ENCODE peak calls at places on chromosomes 4 and X, in ten cellular contexts. One of them, this sample, is unnamed.

GRCh38 chr4:67459164-67459563 is 86.1 kb downstream of the CENPC start:
- DNase-seq in NCI-H748 treated with DMSO at 0.1 percent for 48 hours: no peak
- DNase-seq in ureter: no peak
- DNase-seq in endodermal cell: no peak
- DNase-seq in activated T-helper 2 cell treated with anti-CD3 and anti-CD28 coated beads, Interferon-gamma antibody, Interleukin-2, Interleukin-4, amounts not matched to agents 10 μg/mL and 5 μg/mL and 100 μg/mL, durations not matched to agents 14 hours and 24 hours and 36 hours: no peak
- DNase-seq in activated T-helper 1 cell treated with anti-CD3 and anti-CD28 coated beads, Interleukin-12 subunit alpha, Interleukin-12 subunit beta, Interleukin-2, Interleukin-4 antibody, amounts not matched to agents 30 ng/mL and 10 ng/mL and 1 ng/mL, durations not matched to agents 14 hours and 24 hours and 36 hours: no peak
- DNase-seq in right lobe of liver: no peak
- DNase-seq in thyroid gland: no peak
- DNase-seq in HT-29: no peak
- DNase-seq in stromal cell of bone marrow: no peak
- DNase-seq in this sample: no peak

GRCh38 chr4:4778491-4779003 is 80.9 kb upstream of the MSX1 start:
- DNase-seq in activated T-helper 2 cell treated with anti-CD3 and anti-CD28 coated beads, Interferon-gamma antibody, Interleukin-2, Interleukin-4, amounts not matched to agents 10 μg/mL and 5 μg/mL and 100 μg/mL, durations not matched to agents 14 hours and 24 hours and 36 hours: no peak
- DNase-seq in right lobe of liver: no peak
- DNase-seq in thyroid gland: no peak
- DNase-seq in activated T-helper 1 cell treated with anti-CD3 and anti-CD28 coated beads, Interleukin-12 subunit alpha, Interleukin-12 subunit beta, Interleukin-2, Interleukin-4 antibody, amounts not matched to agents 30 ng/mL and 10 ng/mL and 1 ng/mL, durations not matched to agents 14 hours and 24 hours and 36 hours: no peak
- DNase-seq in ureter: no peak
- DNase-seq in HT-29: no peak
- DNase-seq in NCI-H748 treated with DMSO at 0.1 percent for 48 hours: no peak
- DNase-seq in endodermal cell: no peak
- DNase-seq in stromal cell of bone marrow: no peak
- DNase-seq in this sample: no peak

GRCh38 chr4:99763635-99764101 is 53.0 kb upstream of the DAPP1 start:
- DNase-seq in ureter: no peak
- DNase-seq in thyroid gland: peak; percentile 20
- DNase-seq in stromal cell of bone marrow: peak; percentile 94
- DNase-seq in NCI-H748 treated with DMSO at 0.1 percent for 48 hours: no peak
- DNase-seq in activated T-helper 1 cell treated with anti-CD3 and anti-CD28 coated beads, Interleukin-12 subunit alpha, Interleukin-12 subunit beta, Interleukin-2, Interleukin-4 antibody, amounts not matched to agents 30 ng/mL and 10 ng/mL and 1 ng/mL, durations not matched to agents 14 hours and 24 hours and 36 hours: no peak
- DNase-seq in HT-29: no peak
- DNase-seq in activated T-helper 2 cell treated with anti-CD3 and anti-CD28 coated beads, Interferon-gamma antibody, Interleukin-2, Interleukin-4, amounts not matched to agents 10 μg/mL and 5 μg/mL and 100 μg/mL, durations not matched to agents 14 hours and 24 hours and 36 hours: no peak
- DNase-seq in right lobe of liver: peak; percentile 24
- DNase-seq in endodermal cell: no peak
- DNase-seq in this sample: no peak

GRCh38 chr4:2059034-2059725 is at the start of gene NAT8L:
- DNase-seq in NCI-H748 treated with DMSO at 0.1 percent for 48 hours: no peak
- DNase-seq in ureter: no peak
- DNase-seq in thyroid gland: peak; percentile 44
- DNase-seq in right lobe of liver: peak; percentile 20
- DNase-seq in HT-29: no peak
- DNase-seq in activated T-helper 2 cell treated with anti-CD3 and anti-CD28 coated beads, Interferon-gamma antibody, Interleukin-2, Interleukin-4, amounts not matched to agents 10 μg/mL and 5 μg/mL and 100 μg/mL, durations not matched to agents 14 hours and 24 hours and 36 hours: no peak
- DNase-seq in endodermal cell: peak; percentile 78
- DNase-seq in activated T-helper 1 cell treated with anti-CD3 and anti-CD28 coated beads, Interleukin-12 subunit alpha, Interleukin-12 subunit beta, Interleukin-2, Interleukin-4 antibody, amounts not matched to agents 30 ng/mL and 10 ng/mL and 1 ng/mL, durations not matched to agents 14 hours and 24 hours and 36 hours: no peak
- DNase-seq in stromal cell of bone marrow: no peak
- DNase-seq in this sample: no peak

GRCh38 chrX:27186671-27187070 is 276.5 kb downstream of the PPP4R3C start:
- DNase-seq in endodermal cell: peak; percentile 58
- DNase-seq in NCI-H748 treated with DMSO at 0.1 percent for 48 hours: peak; percentile 18
- DNase-seq in thyroid gland: no peak
- DNase-seq in right lobe of liver: no peak
- DNase-seq in HT-29: peak; percentile 44
- DNase-seq in stromal cell of bone marrow: peak; percentile 5
- DNase-seq in ureter: no peak
- DNase-seq in activated T-helper 1 cell treated with anti-CD3 and anti-CD28 coated beads, Interleukin-12 subunit alpha, Interleukin-12 subunit beta, Interleukin-2, Interleukin-4 antibody, amounts not matched to agents 30 ng/mL and 10 ng/mL and 1 ng/mL, durations not matched to agents 14 hours and 24 hours and 36 hours: no peak
- DNase-seq in activated T-helper 2 cell treated with anti-CD3 and anti-CD28 coated beads, Interferon-gamma antibody, Interleukin-2, Interleukin-4, amounts not matched to agents 10 μg/mL and 5 μg/mL and 100 μg/mL, durations not matched to agents 14 hours and 24 hours and 36 hours: no peak
- DNase-seq in this sample: no peak

GRCh38 chr4:56627985-56628384 is 53.1 kb downstream of the HOPX start:
- DNase-seq in ureter: no peak
- DNase-seq in endodermal cell: no peak
- DNase-seq in HT-29: no peak
- DNase-seq in NCI-H748 treated with DMSO at 0.1 percent for 48 hours: no peak
- DNase-seq in right lobe of liver: no peak
- DNase-seq in stromal cell of bone marrow: no peak
- DNase-seq in activated T-helper 1 cell treated with anti-CD3 and anti-CD28 coated beads, Interleukin-12 subunit alpha, Interleukin-12 subunit beta, Interleukin-2, Interleukin-4 antibody, amounts not matched to agents 30 ng/mL and 10 ng/mL and 1 ng/mL, durations not matched to agents 14 hours and 24 hours and 36 hours: no peak
- DNase-seq in thyroid gland: no peak
- DNase-seq in activated T-helper 2 cell treated with anti-CD3 and anti-CD28 coated beads, Interferon-gamma antibody, Interleukin-2, Interleukin-4, amounts not matched to agents 10 μg/mL and 5 μg/mL and 100 μg/mL, durations not matched to agents 14 hours and 24 hours and 36 hours: no peak
- DNase-seq in this sample: no peak

GRCh38 chr4:47839259-47839658 is 1.4 kb upstream of the CORIN start:
- DNase-seq in activated T-helper 1 cell treated with anti-CD3 and anti-CD28 coated beads, Interleukin-12 subunit alpha, Interleukin-12 subunit beta, Interleukin-2, Interleukin-4 antibody, amounts not matched to agents 30 ng/mL and 10 ng/mL and 1 ng/mL, durations not matched to agents 14 hours and 24 hours and 36 hours: no peak
- DNase-seq in right lobe of liver: no peak
- DNase-seq in ureter: no peak
- DNase-seq in stromal cell of bone marrow: no peak
- DNase-seq in endodermal cell: no peak
- DNase-seq in thyroid gland: no peak
- DNase-seq in NCI-H748 treated with DMSO at 0.1 percent for 48 hours: no peak
- DNase-seq in activated T-helper 2 cell treated with anti-CD3 and anti-CD28 coated beads, Interferon-gamma antibody, Interleukin-2, Interleukin-4, amounts not matched to agents 10 μg/mL and 5 μg/mL and 100 μg/mL, durations not matched to agents 14 hours and 24 hours and 36 hours: no peak
- DNase-seq in HT-29: peak; percentile 37
- DNase-seq in this sample: no peak

GRCh38 chr4:73593631-73594241 is 26.5 kb downstream of the RASSF6 start:
- DNase-seq in activated T-helper 1 cell treated with anti-CD3 and anti-CD28 coated beads, Interleukin-12 subunit alpha, Interleukin-12 subunit beta, Interleukin-2, Interleukin-4 antibody, amounts not matched to agents 30 ng/mL and 10 ng/mL and 1 ng/mL, durations not matched to agents 14 hours and 24 hours and 36 hours: no peak
- DNase-seq in endodermal cell: no peak
- DNase-seq in thyroid gland: no peak
- DNase-seq in stromal cell of bone marrow: peak; percentile 18
- DNase-seq in activated T-helper 2 cell treated with anti-CD3 and anti-CD28 coated beads, Interferon-gamma antibody, Interleukin-2, Interleukin-4, amounts not matched to agents 10 μg/mL and 5 μg/mL and 100 μg/mL, durations not matched to agents 14 hours and 24 hours and 36 hours: no peak
- DNase-seq in ureter: no peak
- DNase-seq in HT-29: peak; percentile 79
- DNase-seq in right lobe of liver: no peak
- DNase-seq in NCI-H748 treated with DMSO at 0.1 percent for 48 hours: peak; percentile 12
- DNase-seq in this sample: no peak

GRCh38 chrX:109270580-109271484 is 211.1 kb downstream of the GUCY2F start:
- DNase-seq in right lobe of liver: no peak
- DNase-seq in activated T-helper 2 cell treated with anti-CD3 and anti-CD28 coated beads, Interferon-gamma antibody, Interleukin-2, Interleukin-4, amounts not matched to agents 10 μg/mL and 5 μg/mL and 100 μg/mL, durations not matched to agents 14 hours and 24 hours and 36 hours: no peak
- DNase-seq in HT-29: peak; percentile 76
- DNase-seq in stromal cell of bone marrow: no peak
- DNase-seq in thyroid gland: no peak
- DNase-seq in activated T-helper 1 cell treated with anti-CD3 and anti-CD28 coated beads, Interleukin-12 subunit alpha, Interleukin-12 subunit beta, Interleukin-2, Interleukin-4 antibody, amounts not matched to agents 30 ng/mL and 10 ng/mL and 1 ng/mL, durations not matched to agents 14 hours and 24 hours and 36 hours: no peak
- DNase-seq in NCI-H748 treated with DMSO at 0.1 percent for 48 hours: no peak
- DNase-seq in endodermal cell: no peak
- DNase-seq in ureter: peak; percentile 69
- DNase-seq in this sample: no peak

GRCh38 chr4:1113311-1114009 is at the start of gene RNF212:
- DNase-seq in ureter: no peak
- DNase-seq in NCI-H748 treated with DMSO at 0.1 percent for 48 hours: no peak
- DNase-seq in activated T-helper 1 cell treated with anti-CD3 and anti-CD28 coated beads, Interleukin-12 subunit alpha, Interleukin-12 subunit beta, Interleukin-2, Interleukin-4 antibody, amounts not matched to agents 30 ng/mL and 10 ng/mL and 1 ng/mL, durations not matched to agents 14 hours and 24 hours and 36 hours: peak; percentile 21
- DNase-seq in activated T-helper 2 cell treated with anti-CD3 and anti-CD28 coated beads, Interferon-gamma antibody, Interleukin-2, Interleukin-4, amounts not matched to agents 10 μg/mL and 5 μg/mL and 100 μg/mL, durations not matched to agents 14 hours and 24 hours and 36 hours: no peak
- DNase-seq in stromal cell of bone marrow: no peak
- DNase-seq in right lobe of liver: no peak
- DNase-seq in thyroid gland: peak; percentile 44
- DNase-seq in HT-29: no peak
- DNase-seq in endodermal cell: peak; percentile 78
- DNase-seq in this sample: no peak

GRCh38 chrX:150919401-150919800 is 20.9 kb upstream of the CD99L2 start:
- DNase-seq in stromal cell of bone marrow: no peak
- DNase-seq in thyroid gland: no peak
- DNase-seq in endodermal cell: no peak
- DNase-seq in activated T-helper 1 cell treated with anti-CD3 and anti-CD28 coated beads, Interleukin-12 subunit alpha, Interleukin-12 subunit beta, Interleukin-2, Interleukin-4 antibody, amounts not matched to agents 30 ng/mL and 10 ng/mL and 1 ng/mL, durations not matched to agents 14 hours and 24 hours and 36 hours: no peak
- DNase-seq in right lobe of liver: no peak
- DNase-seq in activated T-helper 2 cell treated with anti-CD3 and anti-CD28 coated beads, Interferon-gamma antibody, Interleukin-2, Interleukin-4, amounts not matched to agents 10 μg/mL and 5 μg/mL and 100 μg/mL, durations not matched to agents 14 hours and 24 hours and 36 hours: no peak
- DNase-seq in NCI-H748 treated with DMSO at 0.1 percent for 48 hours: no peak
- DNase-seq in ureter: no peak
- DNase-seq in HT-29: no peak
- DNase-seq in this sample: no peak

GRCh38 chr4:54497947-54498346 is 159.8 kb upstream of the KIT start:
- DNase-seq in ureter: no peak
- DNase-seq in right lobe of liver: no peak
- DNase-seq in activated T-helper 2 cell treated with anti-CD3 and anti-CD28 coated beads, Interferon-gamma antibody, Interleukin-2, Interleukin-4, amounts not matched to agents 10 μg/mL and 5 μg/mL and 100 μg/mL, durations not matched to agents 14 hours and 24 hours and 36 hours: no peak
- DNase-seq in thyroid gland: no peak
- DNase-seq in NCI-H748 treated with DMSO at 0.1 percent for 48 hours: no peak
- DNase-seq in stromal cell of bone marrow: no peak
- DNase-seq in HT-29: no peak
- DNase-seq in activated T-helper 1 cell treated with anti-CD3 and anti-CD28 coated beads, Interleukin-12 subunit alpha, Interleukin-12 subunit beta, Interleukin-2, Interleukin-4 antibody, amounts not matched to agents 30 ng/mL and 10 ng/mL and 1 ng/mL, durations not matched to agents 14 hours and 24 hours and 36 hours: no peak
- DNase-seq in endodermal cell: no peak
- DNase-seq in this sample: no peak

GRCh38 chr4:76384052-76384451 is 36.9 kb downstream of the CCDC158 start:
- DNase-seq in thyroid gland: no peak
- DNase-seq in stromal cell of bone marrow: no peak
- DNase-seq in activated T-helper 1 cell treated with anti-CD3 and anti-CD28 coated beads, Interleukin-12 subunit alpha, Interleukin-12 subunit beta, Interleukin-2, Interleukin-4 antibody, amounts not matched to agents 30 ng/mL and 10 ng/mL and 1 ng/mL, durations not matched to agents 14 hours and 24 hours and 36 hours: no peak
- DNase-seq in endodermal cell: no peak
- DNase-seq in ureter: no peak
- DNase-seq in HT-29: no peak
- DNase-seq in NCI-H748 treated with DMSO at 0.1 percent for 48 hours: no peak
- DNase-seq in activated T-helper 2 cell treated with anti-CD3 and anti-CD28 coated beads, Interferon-gamma antibody, Interleukin-2, Interleukin-4, amounts not matched to agents 10 μg/mL and 5 μg/mL and 100 μg/mL, durations not matched to agents 14 hours and 24 hours and 36 hours: no peak
- DNase-seq in right lobe of liver: no peak
- DNase-seq in this sample: no peak

GRCh38 chr4:98113005-98113404 is 30.3 kb downstream of the STPG2 start:
- DNase-seq in thyroid gland: no peak
- DNase-seq in HT-29: peak; percentile 23
- DNase-seq in stromal cell of bone marrow: peak; percentile 10
- DNase-seq in right lobe of liver: no peak
- DNase-seq in endodermal cell: peak; percentile 63
- DNase-seq in activated T-helper 2 cell treated with anti-CD3 and anti-CD28 coated beads, Interferon-gamma antibody, Interleukin-2, Interleukin-4, amounts not matched to agents 10 μg/mL and 5 μg/mL and 100 μg/mL, durations not matched to agents 14 hours and 24 hours and 36 hours: no peak
- DNase-seq in NCI-H748 treated with DMSO at 0.1 percent for 48 hours: peak; percentile 4
- DNase-seq in ureter: no peak
- DNase-seq in activated T-helper 1 cell treated with anti-CD3 and anti-CD28 coated beads, Interleukin-12 subunit alpha, Interleukin-12 subunit beta, Interleukin-2, Interleukin-4 antibody, amounts not matched to agents 30 ng/mL and 10 ng/mL and 1 ng/mL, durations not matched to agents 14 hours and 24 hours and 36 hours: no peak
- DNase-seq in this sample: no peak

GRCh38 chr4:53019485-53020382 is 157.6 kb downstream of the RASL11B start:
- DNase-seq in activated T-helper 2 cell treated with anti-CD3 and anti-CD28 coated beads, Interferon-gamma antibody, Interleukin-2, Interleukin-4, amounts not matched to agents 10 μg/mL and 5 μg/mL and 100 μg/mL, durations not matched to agents 14 hours and 24 hours and 36 hours: no peak
- DNase-seq in HT-29: peak; percentile 44
- DNase-seq in ureter: no peak
- DNase-seq in thyroid gland: no peak
- DNase-seq in activated T-helper 1 cell treated with anti-CD3 and anti-CD28 coated beads, Interleukin-12 subunit alpha, Interleukin-12 subunit beta, Interleukin-2, Interleukin-4 antibody, amounts not matched to agents 30 ng/mL and 10 ng/mL and 1 ng/mL, durations not matched to agents 14 hours and 24 hours and 36 hours: no peak
- DNase-seq in endodermal cell: no peak
- DNase-seq in right lobe of liver: no peak
- DNase-seq in stromal cell of bone marrow: peak; percentile 66
- DNase-seq in NCI-H748 treated with DMSO at 0.1 percent for 48 hours: no peak
- DNase-seq in this sample: no peak

GRCh38 chr4:18931643-18932373 is 910.3 kb upstream of the LCORL start:
- DNase-seq in activated T-helper 1 cell treated with anti-CD3 and anti-CD28 coated beads, Interleukin-12 subunit alpha, Interleukin-12 subunit beta, Interleukin-2, Interleukin-4 antibody, amounts not matched to agents 30 ng/mL and 10 ng/mL and 1 ng/mL, durations not matched to agents 14 hours and 24 hours and 36 hours: no peak
- DNase-seq in NCI-H748 treated with DMSO at 0.1 percent for 48 hours: no peak
- DNase-seq in ureter: no peak
- DNase-seq in activated T-helper 2 cell treated with anti-CD3 and anti-CD28 coated beads, Interferon-gamma antibody, Interleukin-2, Interleukin-4, amounts not matched to agents 10 μg/mL and 5 μg/mL and 100 μg/mL, durations not matched to agents 14 hours and 24 hours and 36 hours: no peak
- DNase-seq in thyroid gland: no peak
- DNase-seq in stromal cell of bone marrow: no peak
- DNase-seq in endodermal cell: no peak
- DNase-seq in right lobe of liver: no peak
- DNase-seq in HT-29: no peak
- DNase-seq in this sample: no peak

GRCh38 chr4:102759835-102760644 is 728 bp downstream of the MANBA start:
- DNase-seq in ureter: no peak
- DNase-seq in activated T-helper 1 cell treated with anti-CD3 and anti-CD28 coated beads, Interleukin-12 subunit alpha, Interleukin-12 subunit beta, Interleukin-2, Interleukin-4 antibody, amounts not matched to agents 30 ng/mL and 10 ng/mL and 1 ng/mL, durations not matched to agents 14 hours and 24 hours and 36 hours: peak; percentile 4
- DNase-seq in endodermal cell: peak; percentile 57
- DNase-seq in HT-29: peak; percentile 53
- DNase-seq in right lobe of liver: no peak
- DNase-seq in NCI-H748 treated with DMSO at 0.1 percent for 48 hours: peak; percentile 16
- DNase-seq in thyroid gland: no peak
- DNase-seq in activated T-helper 2 cell treated with anti-CD3 and anti-CD28 coated beads, Interferon-gamma antibody, Interleukin-2, Interleukin-4, amounts not matched to agents 10 μg/mL and 5 μg/mL and 100 μg/mL, durations not matched to agents 14 hours and 24 hours and 36 hours: no peak
- DNase-seq in stromal cell of bone marrow: peak; percentile 34
- DNase-seq in this sample: no peak

GRCh38 chrX:105190252-105190853 is 30.1 kb downstream of the TEX13A start:
- DNase-seq in NCI-H748 treated with DMSO at 0.1 percent for 48 hours: no peak
- DNase-seq in stromal cell of bone marrow: no peak
- DNase-seq in endodermal cell: peak; percentile 73
- DNase-seq in thyroid gland: peak; percentile 6
- DNase-seq in activated T-helper 1 cell treated with anti-CD3 and anti-CD28 coated beads, Interleukin-12 subunit alpha, Interleukin-12 subunit beta, Interleukin-2, Interleukin-4 antibody, amounts not matched to agents 30 ng/mL and 10 ng/mL and 1 ng/mL, durations not matched to agents 14 hours and 24 hours and 36 hours: no peak
- DNase-seq in activated T-helper 2 cell treated with anti-CD3 and anti-CD28 coated beads, Interferon-gamma antibody, Interleukin-2, Interleukin-4, amounts not matched to agents 10 μg/mL and 5 μg/mL and 100 μg/mL, durations not matched to agents 14 hours and 24 hours and 36 hours: no peak
- DNase-seq in right lobe of liver: no peak
- DNase-seq in ureter: no peak
- DNase-seq in HT-29: peak; percentile 77
- DNase-seq in this sample: no peak

GRCh38 chrX:45385767-45386166 is 185.1 kb upstream of the DIPK2B start:
- DNase-seq in stromal cell of bone marrow: peak; percentile 22
- DNase-seq in HT-29: no peak
- DNase-seq in NCI-H748 treated with DMSO at 0.1 percent for 48 hours: no peak
- DNase-seq in right lobe of liver: no peak
- DNase-seq in activated T-helper 2 cell treated with anti-CD3 and anti-CD28 coated beads, Interferon-gamma antibody, Interleukin-2, Interleukin-4, amounts not matched to agents 10 μg/mL and 5 μg/mL and 100 μg/mL, durations not matched to agents 14 hours and 24 hours and 36 hours: no peak
- DNase-seq in activated T-helper 1 cell treated with anti-CD3 and anti-CD28 coated beads, Interleukin-12 subunit alpha, Interleukin-12 subunit beta, Interleukin-2, Interleukin-4 antibody, amounts not matched to agents 30 ng/mL and 10 ng/mL and 1 ng/mL, durations not matched to agents 14 hours and 24 hours and 36 hours: no peak
- DNase-seq in endodermal cell: no peak
- DNase-seq in thyroid gland: no peak
- DNase-seq in ureter: no peak
- DNase-seq in this sample: no peak

GRCh38 chrX:49249616-49250015 is 14.3 kb downstream of the CCDC22 start:
- DNase-seq in activated T-helper 1 cell treated with anti-CD3 and anti-CD28 coated beads, Interleukin-12 subunit alpha, Interleukin-12 subunit beta, Interleukin-2, Interleukin-4 antibody, amounts not matched to agents 30 ng/mL and 10 ng/mL and 1 ng/mL, durations not matched to agents 14 hours and 24 hours and 36 hours: no peak
- DNase-seq in stromal cell of bone marrow: no peak
- DNase-seq in thyroid gland: no peak
- DNase-seq in endodermal cell: no peak
- DNase-seq in activated T-helper 2 cell treated with anti-CD3 and anti-CD28 coated beads, Interferon-gamma antibody, Interleukin-2, Interleukin-4, amounts not matched to agents 10 μg/mL and 5 μg/mL and 100 μg/mL, durations not matched to agents 14 hours and 24 hours and 36 hours: no peak
- DNase-seq in right lobe of liver: no peak
- DNase-seq in ureter: no peak
- DNase-seq in NCI-H748 treated with DMSO at 0.1 percent for 48 hours: no peak
- DNase-seq in HT-29: no peak
- DNase-seq in this sample: no peak

GRCh38 chr4:104986306-104986705 is 160.4 kb upstream of the TET2 start:
- DNase-seq in NCI-H748 treated with DMSO at 0.1 percent for 48 hours: no peak
- DNase-seq in activated T-helper 2 cell treated with anti-CD3 and anti-CD28 coated beads, Interferon-gamma antibody, Interleukin-2, Interleukin-4, amounts not matched to agents 10 μg/mL and 5 μg/mL and 100 μg/mL, durations not matched to agents 14 hours and 24 hours and 36 hours: no peak
- DNase-seq in stromal cell of bone marrow: no peak
- DNase-seq in endodermal cell: no peak
- DNase-seq in right lobe of liver: no peak
- DNase-seq in ureter: no peak
- DNase-seq in thyroid gland: no peak
- DNase-seq in HT-29: no peak
- DNase-seq in activated T-helper 1 cell treated with anti-CD3 and anti-CD28 coated beads, Interleukin-12 subunit alpha, Interleukin-12 subunit beta, Interleukin-2, Interleukin-4 antibody, amounts not matched to agents 30 ng/mL and 10 ng/mL and 1 ng/mL, durations not matched to agents 14 hours and 24 hours and 36 hours: no peak
- DNase-seq in this sample: no peak

GRCh38 chr4:126992910-126993309 is 639.8 kb upstream of the INTU start:
- DNase-seq in HT-29: no peak
- DNase-seq in NCI-H748 treated with DMSO at 0.1 percent for 48 hours: no peak
- DNase-seq in endodermal cell: no peak
- DNase-seq in thyroid gland: no peak
- DNase-seq in ureter: no peak
- DNase-seq in right lobe of liver: no peak
- DNase-seq in stromal cell of bone marrow: no peak
- DNase-seq in activated T-helper 2 cell treated with anti-CD3 and anti-CD28 coated beads, Interferon-gamma antibody, Interleukin-2, Interleukin-4, amounts not matched to agents 10 μg/mL and 5 μg/mL and 100 μg/mL, durations not matched to agents 14 hours and 24 hours and 36 hours: no peak
- DNase-seq in activated T-helper 1 cell treated with anti-CD3 and anti-CD28 coated beads, Interleukin-12 subunit alpha, Interleukin-12 subunit beta, Interleukin-2, Interleukin-4 antibody, amounts not matched to agents 30 ng/mL and 10 ng/mL and 1 ng/mL, durations not matched to agents 14 hours and 24 hours and 36 hours: no peak
- DNase-seq in this sample: no peak

GRCh38 chr4:76831475-76832390 is 66.2 kb downstream of the SOWAHB start:
- DNase-seq in endodermal cell: no peak
- DNase-seq in HT-29: peak; percentile 28
- DNase-seq in activated T-helper 2 cell treated with anti-CD3 and anti-CD28 coated beads, Interferon-gamma antibody, Interleukin-2, Interleukin-4, amounts not matched to agents 10 μg/mL and 5 μg/mL and 100 μg/mL, durations not matched to agents 14 hours and 24 hours and 36 hours: no peak
- DNase-seq in NCI-H748 treated with DMSO at 0.1 percent for 48 hours: no peak
- DNase-seq in thyroid gland: peak; percentile 22
- DNase-seq in activated T-helper 1 cell treated with anti-CD3 and anti-CD28 coated beads, Interleukin-12 subunit alpha, Interleukin-12 subunit beta, Interleukin-2, Interleukin-4 antibody, amounts not matched to agents 30 ng/mL and 10 ng/mL and 1 ng/mL, durations not matched to agents 14 hours and 24 hours and 36 hours: no peak
- DNase-seq in ureter: peak; percentile 43
- DNase-seq in right lobe of liver: no peak
- DNase-seq in stromal cell of bone marrow: no peak
- DNase-seq in this sample: no peak

This sample was measured in cortex of kidney.